ENCODE peak calls at places on chromosomes 16 and 17, in six cellular contexts. T, W, S, L, Q and V are unnamed samples. For H3K4me1, the result is how much of the 10 kb centered on the place peaks cover.

GRCh38 chr16:1494711-1495110 is 1.6 kb downstream of the TELO2 start:
- DNase-seq in T (peak), L (no peak), Q (no peak), W (no peak), S (no peak), V (no peak)

GRCh38 chr17:16818340-16818739 is 128.3 kb downstream of the CCDC144A start:
- DNase-seq in L (peak), T (no peak), W (no peak), S (peak), Q (no peak), V (no peak)

GRCh38 chr17:42700890-42701289 is 18.6 kb downstream of the CNTNAP1 start:
- DNase-seq in T (no peak), Q (no peak), L (no peak), W (no peak), S (no peak), V (no peak)

GRCh38 chr16:89363621-89364393 is 126.6 kb downstream of the ANKRD11 start:
- DNase-seq in L (peak), Q (no peak), S (peak), T (peak), W (peak), V (no peak)

GRCh38 chr17:77282524-77283515 is 142.1 kb downstream of the SEC14L1 start:
- DNase-seq in W (peak), Q (no peak), T (peak), S (peak), L (peak), V (no peak)

GRCh38 chr16:70476272-70477020 is 22.1 kb downstream of the FCSK start:
- DNase-seq in S (peak), Q (no peak), L (no peak), W (peak), T (peak), V (no peak)

GRCh38 chr17:68029512-68030215 is 5.9 kb upstream of the KPNA2 start:
- DNase-seq in L (no peak), S (no peak), Q (no peak), T (no peak), W (no peak), V (no peak)

GRCh38 chr16:85428168-85428898 is 184.8 kb upstream of the GSE1 start:
- DNase-seq in S (no peak), W (no peak), L (peak), T (no peak), Q (peak), V (no peak)

GRCh38 chr16:8751481-8752311 is 45.7 kb downstream of the TMEM186 start:
- DNase-seq in L (no peak), S (peak), Q (no peak), W (peak), T (peak), V (no peak)

GRCh38 chr16:73793286-73793685 is 503.3 kb upstream of the PSMD7 start:
- DNase-seq in Q (no peak), S (no peak), W (no peak), T (no peak), L (no peak), V (no peak)

GRCh38 chr17:58332720-58333395 is 4.3 kb upstream of the TSPOAP1 start:
- DNase-seq in T (no peak), L (peak), S (no peak), Q (no peak), W (no peak), V (no peak)

GRCh38 chr16:22008215-22009142 is 568 bp downstream of the MOSMO start:
- DNase-seq in W (peak), Q (peak), S (no peak), T (no peak), L (no peak), V (no peak)

GRCh38 chr16:31385680-31386079 is 7.5 kb upstream of the ITGAD start:
- DNase-seq in T (no peak), Q (no peak), W (no peak), S (no peak), L (no peak), V (no peak)
- H3K4me2 ChIP-seq in T (no peak), Q (no peak), W (no peak), S (no peak), L (no peak), V (no peak)

DNA sequence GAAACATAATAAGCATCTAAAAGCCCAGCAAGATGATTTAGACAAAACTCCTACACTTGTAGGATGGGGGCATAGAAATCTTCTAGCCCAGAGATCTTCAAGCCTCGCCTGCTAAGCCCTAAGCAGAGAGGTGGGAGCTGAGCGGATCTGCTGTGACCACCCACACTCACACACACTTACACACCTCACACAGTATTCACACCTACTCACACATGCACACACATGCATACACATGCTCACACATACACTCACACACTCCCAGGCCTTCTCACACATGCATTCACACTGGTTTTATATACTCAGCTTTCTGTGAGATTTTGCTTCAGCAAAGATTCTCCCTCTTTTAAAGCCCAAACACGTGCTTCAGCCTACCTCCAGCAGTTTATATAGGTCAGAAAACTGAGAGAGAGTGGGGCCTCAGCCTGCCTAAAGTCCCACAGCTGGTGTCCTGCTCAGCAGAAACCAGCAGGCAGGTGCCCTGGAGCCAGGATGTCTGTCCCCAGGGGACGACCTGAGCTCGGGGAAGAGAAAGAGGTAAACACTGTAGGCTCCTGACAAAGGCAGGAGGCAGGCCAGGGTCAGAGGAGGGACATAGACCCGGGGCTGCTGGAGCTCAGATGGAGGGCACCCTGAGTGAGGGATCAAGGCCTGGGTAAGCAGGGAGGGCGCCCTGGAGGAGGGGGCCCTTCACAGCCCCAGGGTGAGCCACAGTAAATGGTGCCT is 12.0 kb upstream of the KRT19 start:
- DNase-seq in T (no peak), W (no peak), S (no peak), L (no peak), Q (no peak), V (no peak)
- H2BK15ac ChIP-seq in T (peak), W (peak), S (no peak), L (no peak), Q (peak), V (no peak)

GRCh38 chr16:345686-346231 is 6.8 kb downstream of the AXIN1 start:
- DNase-seq in L (no peak), Q (no peak), W (no peak), T (no peak), S (no peak), V (no peak)
- H3K4me1 ChIP-seq in L (under half), Q (under half), W (under half), T (under half), S (under half), V (under half)

GRCh38 chr17:51456942-51457341 is 196.6 kb downstream of the UTP18 start:
- DNase-seq in Q (no peak), S (no peak), T (no peak), L (no peak), W (no peak), V (no peak)
- H3K4me2 ChIP-seq in Q (no peak), S (no peak), T (no peak), L (no peak), W (no peak), V (no peak)